ENCODE peak calls at places on chromosomes 7 and 10, in five cellular contexts. One of them, this sample, is unnamed.

GRCh38 chr7:10708447-10708846 is 265.2 kb upstream of the PHF14 start:
- DNase-seq in neuronal stem cell: peak
- DNase-seq in H9: peak
- DNase-seq in H1: no peak
- DNase-seq in trophoblast cell: no peak
- DNase-seq in this sample: no peak

GRCh38 chr10:55500931-55501559 is 700.0 kb upstream of the PCDH15 start:
- DNase-seq in neuronal stem cell: peak
- DNase-seq in H9: peak
- DNase-seq in H1: peak
- DNase-seq in trophoblast cell: no peak
- DNase-seq in this sample: peak

GRCh38 chr10:103930449-103930848 is 12.5 kb upstream of the STN1 start:
- DNase-seq in neuronal stem cell: no peak
- DNase-seq in H9: no peak
- DNase-seq in H1: no peak
- DNase-seq in trophoblast cell: no peak
- DNase-seq in this sample: no peak

GRCh38 chr10:104735036-104735435 is 93.9 kb downstream of the SORCS3 start:
- DNase-seq in neuronal stem cell: no peak
- DNase-seq in H9: peak
- DNase-seq in H1: peak
- DNase-seq in trophoblast cell: no peak
- DNase-seq in this sample: no peak

GRCh38 chr10:22816298-22816653 is 101.9 kb upstream of the PIP4K2A start:
- DNase-seq in neuronal stem cell: no peak
- DNase-seq in H9: no peak
- DNase-seq in H1: no peak
- DNase-seq in trophoblast cell: peak
- DNase-seq in this sample: peak

GRCh38 chr10:66941491-66941890 is 15.7 kb downstream of the LRRTM3 start:
- DNase-seq in neuronal stem cell: no peak
- DNase-seq in H9: no peak
- DNase-seq in H1: no peak
- DNase-seq in trophoblast cell: no peak
- DNase-seq in this sample: no peak

GRCh38 chr7:140672382-140673062 is at the start of gene ADCK2:
- DNase-seq in neuronal stem cell: no peak
- DNase-seq in H9: peak
- DNase-seq in H1: no peak
- DNase-seq in trophoblast cell: peak
- DNase-seq in this sample: no peak

GRCh38 chr7:5282464-5283316 is at the start of gene SLC29A4:
- DNase-seq in neuronal stem cell: no peak
- DNase-seq in H9: no peak
- DNase-seq in H1: no peak
- DNase-seq in trophoblast cell: no peak
- DNase-seq in this sample: peak

GRCh38 chr10:94225589-94225988 is 137.2 kb downstream of the NOC3L start:
- DNase-seq in neuronal stem cell: no peak
- DNase-seq in H9: no peak
- DNase-seq in H1: no peak
- DNase-seq in trophoblast cell: no peak
- DNase-seq in this sample: no peak

GRCh38 chr7:15972767-15973362 is 286.4 kb upstream of the MEOX2 start:
- DNase-seq in neuronal stem cell: no peak
- DNase-seq in H9: no peak
- DNase-seq in H1: no peak
- DNase-seq in trophoblast cell: no peak
- DNase-seq in this sample: peak

GRCh38 chr10:2852574-2853323 is 214.6 kb upstream of the PFKP start:
- DNase-seq in neuronal stem cell: no peak
- DNase-seq in H9: no peak
- DNase-seq in H1: no peak
- DNase-seq in trophoblast cell: no peak
- DNase-seq in this sample: no peak

GRCh38 chr10:68106656-68107055 is 2.6 kb upstream of the MYPN start:
- DNase-seq in neuronal stem cell: no peak
- DNase-seq in H9: no peak
- DNase-seq in H1: no peak
- DNase-seq in trophoblast cell: no peak
- DNase-seq in this sample: peak

GRCh38 chr7:113394856-113395255 is 276.5 kb upstream of the SMIM30 start:
- DNase-seq in neuronal stem cell: no peak
- DNase-seq in H9: peak
- DNase-seq in H1: peak
- DNase-seq in trophoblast cell: no peak
- DNase-seq in this sample: no peak

GRCh38 chr10:57657164-57657765 is 610.4 kb downstream of the IPMK start:
- DNase-seq in neuronal stem cell: peak
- DNase-seq in H9: peak
- DNase-seq in H1: peak
- DNase-seq in trophoblast cell: peak
- DNase-seq in this sample: peak

GRCh38 chr7:26705567-26705966 is 158.8 kb downstream of the SKAP2 start:
- DNase-seq in neuronal stem cell: no peak
- DNase-seq in H9: no peak
- DNase-seq in H1: no peak
- DNase-seq in trophoblast cell: no peak
- DNase-seq in this sample: peak

GRCh38 chr7:835491-836401 is 3.5 kb downstream of the SUN1 start:
- DNase-seq in neuronal stem cell: no peak
- DNase-seq in H9: no peak
- DNase-seq in H1: no peak
- DNase-seq in trophoblast cell: no peak
- DNase-seq in this sample: peak

GRCh38 chr7:131109757-131110293 is 217.9 kb upstream of the MKLN1 start:
- DNase-seq in neuronal stem cell: peak
- DNase-seq in H9: peak
- DNase-seq in H1: peak
- DNase-seq in trophoblast cell: peak
- DNase-seq in this sample: peak

GRCh38 chr7:153010416-153010815 is 250.9 kb downstream of the ACTR3B start:
- DNase-seq in neuronal stem cell: no peak
- DNase-seq in H9: no peak
- DNase-seq in H1: no peak
- DNase-seq in trophoblast cell: no peak
- DNase-seq in this sample: no peak

GRCh38 chr7:13990984-13991790 is 1.7 kb upstream of the ETV1 start:
- DNase-seq in neuronal stem cell: peak
- DNase-seq in H9: peak
- DNase-seq in H1: peak
- DNase-seq in trophoblast cell: peak
- DNase-seq in this sample: peak
- H3K23ac ChIP-seq in neuronal stem cell: no peak
- H3K23ac ChIP-seq in H9: no peak
- H3K23ac ChIP-seq in H1: no peak
- H3K23ac ChIP-seq in trophoblast cell: no peak
- H3K23ac ChIP-seq in this sample: no peak

GRCh38 chr7:66627151-66627681 is 1.5 kb upstream of the KCTD7 start:
- DNase-seq in neuronal stem cell: no peak
- DNase-seq in H9: no peak
- DNase-seq in H1: no peak
- DNase-seq in trophoblast cell: peak
- DNase-seq in this sample: peak
- H4K91ac ChIP-seq in neuronal stem cell: no peak
- H4K91ac ChIP-seq in H9: no peak
- H4K91ac ChIP-seq in H1: no peak
- H4K91ac ChIP-seq in trophoblast cell: no peak
- H4K91ac ChIP-seq in this sample: no peak

GRCh38 chr7:157158400-157158799 is 19.7 kb downstream of the UBE3C start:
- DNase-seq in neuronal stem cell: peak
- DNase-seq in H9: no peak
- DNase-seq in H1: no peak
- DNase-seq in trophoblast cell: no peak
- DNase-seq in this sample: no peak

GRCh38 chr7:157152391-157152937 is 13.7 kb downstream of the UBE3C start:
- DNase-seq in neuronal stem cell: no peak
- DNase-seq in H9: no peak
- DNase-seq in H1: no peak
- DNase-seq in trophoblast cell: no peak
- DNase-seq in this sample: no peak

GRCh38 chr7:157153260-157153659 is 14.5 kb downstream of the UBE3C start:
- DNase-seq in neuronal stem cell: no peak
- DNase-seq in H9: no peak
- DNase-seq in H1: no peak
- DNase-seq in trophoblast cell: no peak
- DNase-seq in this sample: no peak

GRCh38 chr7:157151626-157152339 is 13.1 kb downstream of the UBE3C start:
- DNase-seq in neuronal stem cell: no peak
- DNase-seq in H9: no peak
- DNase-seq in H1: no peak
- DNase-seq in trophoblast cell: no peak
- DNase-seq in this sample: no peak

DNA sequence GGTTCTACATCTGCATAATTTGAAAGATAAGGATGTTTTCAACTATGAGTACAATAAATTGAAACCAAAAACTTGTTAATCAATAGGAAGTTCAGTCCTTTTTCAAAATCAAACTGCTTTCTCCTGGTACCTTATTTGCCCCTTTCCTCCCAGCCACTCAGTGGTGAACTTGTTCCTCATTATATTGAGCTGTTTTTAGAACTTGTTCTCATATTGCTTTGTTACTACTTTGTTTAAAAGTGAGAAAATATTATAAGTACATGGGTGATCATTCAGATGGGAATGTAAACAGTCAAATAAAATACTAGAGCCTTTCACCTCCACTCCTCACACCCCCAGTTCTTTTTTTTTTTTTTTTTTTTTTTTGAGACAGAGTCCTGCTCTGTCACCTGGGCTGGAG is 17.2 kb downstream of the UBE3C start:
- DNase-seq in neuronal stem cell: no peak
- DNase-seq in H9: no peak
- DNase-seq in H1: no peak
- DNase-seq in trophoblast cell: no peak
- DNase-seq in this sample: no peak
- H2BK12ac ChIP-seq in neuronal stem cell: no peak
- H2BK12ac ChIP-seq in H9: no peak
- H2BK12ac ChIP-seq in H1: no peak
- H2BK12ac ChIP-seq in trophoblast cell: no peak
- H2BK12ac ChIP-seq in this sample: no peak

DNA sequence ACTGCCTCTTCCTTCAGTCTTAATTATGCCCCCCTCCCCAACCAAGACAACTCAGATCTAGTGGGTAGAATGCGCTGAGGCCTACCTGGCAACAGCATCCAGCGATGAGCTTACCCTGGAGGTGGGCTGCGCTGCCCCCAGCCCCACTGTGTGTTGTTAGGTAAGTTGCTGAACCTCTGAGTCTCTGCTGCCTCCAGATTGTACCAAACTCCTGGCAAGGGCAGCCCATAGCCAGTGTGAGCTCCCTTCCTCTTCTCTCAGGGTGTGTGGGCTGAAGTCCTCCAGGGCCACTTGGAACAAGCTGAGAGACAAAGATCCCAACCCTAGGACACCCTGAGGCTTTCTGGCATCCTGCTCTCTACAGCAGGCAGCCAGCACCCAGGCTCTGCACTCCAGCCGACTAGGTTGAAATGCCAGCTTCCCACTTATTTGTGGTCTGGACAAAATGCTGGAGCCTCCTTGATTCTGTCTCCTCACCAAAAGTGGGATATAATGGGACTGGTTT is 135.3 kb downstream of the ARHGAP22 start:
- DNase-seq in neuronal stem cell: no peak
- DNase-seq in H9: peak
- DNase-seq in H1: peak
- DNase-seq in trophoblast cell: no peak
- DNase-seq in this sample: peak
- H3K23ac ChIP-seq in neuronal stem cell: no peak
- H3K23ac ChIP-seq in H9: no peak
- H3K23ac ChIP-seq in H1: no peak
- H3K23ac ChIP-seq in trophoblast cell: no peak
- H3K23ac ChIP-seq in this sample: peak

This sample was measured in mesenchymal stem cell.